ENCODE peak calls at places on chromosomes 13 and 19, in six cellular contexts. J is Karpas-422, L is PC-3, M is A549, Y is IMR-90, W is H9. T is an unnamed sample.

GRCh38 chr19:41883463-41883820 is 458 bp downstream of the ARHGEF1 start:
- DNase-seq in L (no peak), M (no peak), Y (no peak), J (no peak), W (no peak), T (peak)

GRCh38 chr19:16579381-16579780 is 7.2 kb upstream of the SLC35E1 start:
- DNase-seq in W (no peak), L (no peak), Y (no peak), M (no peak), J (no peak), T (no peak)

GRCh38 chr13:31352467-31352866 is 152.7 kb downstream of the B3GLCT start:
- DNase-seq in J (no peak), L (no peak), Y (no peak), M (no peak), W (peak), T (no peak)

GRCh38 chr19:46828484-46828883 is 22.2 kb downstream of the AP2S1 start:
- DNase-seq in W (no peak), L (peak), M (no peak), Y (peak), J (no peak), T (no peak)

GRCh38 chr13:51628059-51628852 is 44.0 kb downstream of the WDFY2 start:
- DNase-seq in L (no peak), W (no peak), M (no peak), J (no peak), Y (no peak), T (no peak)

GRCh38 chr19:10136936-10137335 is 17.2 kb upstream of the EIF3G start:
- DNase-seq in W (no peak), Y (no peak), J (no peak), M (no peak), L (no peak), T (no peak)

GRCh38 chr19:13146763-13147563 is 3.2 kb downstream of the STX10 start:
- DNase-seq in M (peak), L (no peak), Y (no peak), W (no peak), J (no peak), T (no peak)

GRCh38 chr19:50476224-50476942 is at the start of the genes EMC10 and GARIN5A:
- DNase-seq in J (peak), L (peak), Y (peak), W (peak), M (peak), T (peak)

GRCh38 chr19:57757941-57758340 is 11.3 kb downstream of the ZNF776 start:
- DNase-seq in Y (no peak), M (no peak), J (no peak), L (no peak), W (no peak), T (no peak)

GRCh38 chr19:31448221-31448657 is 99.0 kb upstream of the TSHZ3 start:
- DNase-seq in M (peak), Y (peak), J (no peak), W (no peak), L (no peak), T (no peak)

GRCh38 chr13:84972907-84973306 is 826.3 kb downstream of the SLITRK6 start:
- DNase-seq in L (no peak), W (no peak), M (no peak), J (no peak), Y (no peak), T (no peak)

GRCh38 chr13:110624766-110625756 is 9.7 kb downstream of the NAXD start:
- DNase-seq in J (no peak), Y (no peak), L (no peak), M (no peak), W (no peak), T (peak)

GRCh38 chr13:42116225-42116624 is 67.8 kb downstream of the DGKH start:
- DNase-seq in J (no peak), L (no peak), Y (no peak), M (no peak), W (no peak), T (no peak)

GRCh38 chr19:47729468-47729798 is 15.9 kb upstream of the NOP53 start:
- DNase-seq in L (peak), J (no peak), M (peak), Y (peak), W (peak), T (peak)

GRCh38 chr13:21638319-21639282 is 32.3 kb upstream of the FGF9 start:
- DNase-seq in M (peak), Y (peak), L (peak), W (no peak), J (peak), T (no peak)

GRCh38 chr13:46168341-46168740 is 13.6 kb downstream of the LCP1 start:
- DNase-seq in M (no peak), J (peak), L (no peak), W (no peak), Y (no peak), T (no peak)

GRCh38 chr19:55703790-55704215 is 28.8 kb downstream of the EPN1 start:
- DNase-seq in W (peak), M (peak), J (no peak), L (no peak), Y (no peak), T (peak)

GRCh38 chr13:38202730-38203129 is 146.9 kb upstream of the UFM1 start:
- DNase-seq in L (peak), W (no peak), Y (peak), M (no peak), J (no peak), T (no peak)

GRCh38 chr19:51022526-51022925 is 3.0 kb upstream of the KLK10 start:
- DNase-seq in W (no peak), M (no peak), Y (no peak), J (no peak), L (no peak), T (no peak)

GRCh38 chr19:19964416-19964815 is 63.7 kb downstream of the ZNF93 start:
- DNase-seq in L (no peak), W (no peak), M (no peak), Y (no peak), J (no peak), T (no peak)

GRCh38 chr19:17328517-17329060 is 6.1 kb downstream of the ANO8 start:
- DNase-seq in M (no peak), L (no peak), Y (no peak), W (no peak), J (no peak), T (peak)

GRCh38 chr13:30572859-30573275 is 44.9 kb upstream of the USPL1 start:
- DNase-seq in Y (peak), J (peak), W (no peak), M (peak), L (peak), T (no peak)

GRCh38 chr13:92573467-92574057 is 653.0 kb upstream of the GPC6 start:
- DNase-seq in L (peak), M (peak), W (peak), J (peak), Y (peak), T (peak)

GRCh38 chr13:74768521-74769090 is 634.4 kb upstream of the KLF12 start:
- DNase-seq in Y (no peak), M (no peak), J (no peak), W (no peak), L (no peak), T (no peak)

GRCh38 chr13:44045179-44045562 is 165.5 kb downstream of the LACC1 start:
- DNase-seq in W (no peak), J (no peak), M (peak), L (no peak), Y (no peak), T (peak)

GRCh38 chr19:31262673-31263308 is 86.4 kb downstream of the TSHZ3 start:
- DNase-seq in L (no peak), M (no peak), Y (peak), J (no peak), W (peak), T (no peak)

GRCh38 chr13:43195551-43195950 is 172.2 kb downstream of the DNAJC15 start:
- DNase-seq in W (no peak), J (peak), Y (no peak), L (peak), M (no peak), T (no peak)

GRCh38 chr13:50230365-50230978 is 215.2 kb downstream of the KCNRG start:
- DNase-seq in W (no peak), J (peak), L (no peak), M (no peak), Y (peak), T (no peak)

GRCh38 chr13:77891041-77891440 is 27.6 kb downstream of the EDNRB start:
- DNase-seq in J (no peak), M (no peak), W (no peak), Y (no peak), L (no peak), T (no peak)

GRCh38 chr19:29687897-29688728 is 22.9 kb downstream of the PLEKHF1 start:
- DNase-seq in Y (peak), M (peak), J (no peak), W (no peak), L (peak), T (no peak)

GRCh38 chr13:90281709-90282108 is 1065.8 kb upstream of the MIR17HG start:
- DNase-seq in Y (no peak), M (no peak), J (no peak), L (peak), W (no peak), T (no peak)

GRCh38 chr19:39433480-39434079 is 2.2 kb downstream of the RPS16 start:
- DNase-seq in L (no peak), M (peak), W (no peak), J (no peak), Y (no peak), T (no peak)

GRCh38 chr13:40635315-40635995 is 31.0 kb downstream of the FOXO1 start:
- DNase-seq in L (peak), M (no peak), W (no peak), Y (no peak), J (no peak), T (peak)

GRCh38 chr19:16026756-16027155 is 49.5 kb upstream of the TPM4 start:
- DNase-seq in L (no peak), J (no peak), M (no peak), Y (no peak), W (no peak), T (no peak)

GRCh38 chr19:20503536-20503935 is 62.0 kb downstream of the ZNF737 start:
- DNase-seq in W (no peak), Y (peak), M (no peak), L (peak), J (no peak), T (no peak)

GRCh38 chr13:25165664-25166063 is 6.4 kb downstream of the AMER2 start:
- DNase-seq in M (no peak), Y (no peak), J (no peak), L (no peak), W (no peak), T (no peak)

GRCh38 chr13:22082030-22082429 is 411.2 kb downstream of the FGF9 start:
- DNase-seq in M (no peak), W (no peak), Y (no peak), L (no peak), J (no peak), T (no peak)

GRCh38 chr13:51832471-51833152 is 12.4 kb downstream of the TMEM272 start:
- DNase-seq in J (peak), W (peak), L (peak), Y (peak), M (peak), T (peak)

DNA sequence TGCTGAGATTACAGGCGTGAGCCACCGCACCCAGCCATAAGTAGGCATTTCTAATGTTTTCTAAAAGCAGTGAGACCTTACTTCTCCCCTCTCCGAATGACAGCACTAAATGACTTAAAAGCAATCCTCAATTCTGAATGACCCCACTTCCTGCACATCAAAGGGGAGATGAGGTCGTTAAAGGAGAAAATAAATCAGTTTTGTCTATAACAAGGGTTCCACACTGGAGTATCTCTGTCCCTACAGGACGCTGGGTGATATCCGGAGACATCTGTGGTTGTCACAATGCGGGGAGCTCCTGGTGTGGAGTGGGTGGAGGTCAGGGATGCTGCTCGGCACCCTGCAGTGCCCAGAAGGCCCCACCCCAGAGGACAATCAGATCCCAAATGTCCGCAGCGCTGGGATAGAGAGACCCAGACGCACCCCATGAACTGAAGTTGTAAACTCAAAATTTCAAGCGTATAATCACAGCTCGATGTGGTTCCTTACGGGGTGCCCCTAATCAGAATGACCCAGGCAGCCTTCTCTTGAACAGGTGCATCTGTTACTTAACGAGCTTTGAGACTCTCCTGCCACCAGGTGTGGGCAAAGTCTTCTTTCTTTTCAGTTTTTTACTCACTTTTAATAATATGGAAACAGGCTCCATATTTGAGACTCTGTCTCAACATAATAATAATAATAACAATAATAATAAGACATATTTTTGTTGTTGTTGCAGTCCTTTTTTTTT is 2.9 kb downstream of the GNG7 start:
- DNase-seq in J (no peak), Y (no peak), L (no peak), M (no peak), W (no peak), T (no peak)
- H3K4me2 ChIP-seq in J (no peak), Y (no peak), L (no peak), M (no peak), W (no peak), T (no peak)

GRCh38 chr13:113742445-113743120 is 16.4 kb upstream of the TMEM255B start:
- DNase-seq in W (no peak), M (no peak), L (peak), J (no peak), Y (no peak), T (no peak)

GRCh38 chr13:113741101-113741731 is 17.8 kb upstream of the TMEM255B start:
- DNase-seq in Y (no peak), M (no peak), J (no peak), W (no peak), L (no peak), T (no peak)

GRCh38 chr13:113740661-113741060 is 18.4 kb upstream of the TMEM255B start:
- DNase-seq in L (no peak), Y (no peak), J (no peak), W (no peak), M (no peak), T (no peak)

GRCh38 chr13:113743366-113744195 is 15.4 kb upstream of the TMEM255B start:
- DNase-seq in Y (no peak), J (no peak), M (no peak), L (no peak), W (no peak), T (no peak)

DNA sequence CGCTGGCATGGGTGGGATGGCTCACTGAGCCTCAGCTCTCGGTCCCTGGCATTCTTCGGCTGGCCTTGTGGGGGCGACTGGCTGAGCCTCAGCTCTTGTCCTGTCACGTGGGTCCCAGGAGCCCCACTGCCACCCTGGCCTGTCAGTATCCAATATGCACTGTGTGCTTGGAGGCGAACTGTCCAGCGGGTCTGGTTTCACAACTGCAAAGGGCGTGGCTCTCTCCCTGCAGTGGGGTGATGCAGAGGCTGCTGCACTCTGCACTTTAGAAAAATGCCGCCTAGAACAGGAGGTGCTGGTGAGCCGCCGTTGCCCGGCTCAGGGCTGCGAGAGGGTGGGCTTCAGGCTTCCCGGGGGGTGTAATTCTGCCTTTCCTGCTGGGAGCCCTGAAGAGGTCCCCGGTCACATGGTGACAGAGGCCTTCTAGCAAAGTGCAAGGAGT is 17.0 kb upstream of the TMEM255B start:
- DNase-seq in J (peak), M (peak), L (peak), W (peak), Y (peak), T (peak)
- H3K4me2 ChIP-seq in J (peak), M (peak), L (peak), W (no peak), Y (no peak), T (no peak)

DNA sequence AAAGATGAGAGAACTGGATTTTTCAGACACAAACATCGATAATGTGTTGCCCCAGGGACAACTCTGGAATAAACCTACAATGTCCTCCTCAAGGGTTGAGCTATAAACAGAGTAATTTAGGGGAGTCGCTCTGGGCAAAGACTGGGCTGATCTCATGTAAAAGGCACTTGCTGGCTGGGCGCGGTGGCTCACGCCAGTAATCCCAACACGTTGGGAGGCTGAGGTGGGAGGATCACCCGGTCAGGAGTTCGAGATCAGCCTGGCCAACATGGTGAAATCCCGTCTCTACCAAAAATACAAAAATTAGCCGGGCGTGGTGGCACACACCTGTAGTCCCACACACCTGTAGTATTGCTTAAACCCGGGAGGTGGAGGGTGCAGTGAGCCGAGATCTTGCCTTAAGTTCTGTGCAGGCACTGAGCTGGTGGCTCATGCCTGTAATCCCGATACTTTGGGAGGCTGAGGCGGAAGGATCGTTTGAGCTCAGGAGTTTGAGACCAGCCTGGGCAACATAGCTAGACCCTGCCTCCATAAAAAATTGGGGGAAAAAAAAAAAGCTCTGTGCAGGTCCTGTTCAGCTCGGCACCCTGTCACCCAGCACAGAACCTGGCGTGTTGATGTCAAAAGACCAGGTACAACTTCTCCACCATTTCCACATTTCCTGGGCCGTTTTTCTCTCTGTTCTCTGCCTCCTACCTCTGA is 1.4 kb downstream of the TIMM44 start:
- DNase-seq in L (no peak), M (no peak), Y (no peak), J (no peak), W (no peak), T (no peak)
- H3K4me2 ChIP-seq in L (peak), M (peak), Y (peak), J (peak), W (peak), T (peak)

GRCh38 chr19:7295912-7296486 is 1.8 kb upstream of the INSR start:
- DNase-seq in W (no peak), J (no peak), L (no peak), Y (no peak), M (no peak), T (no peak)
- H3K4me2 ChIP-seq in W (no peak), J (no peak), L (no peak), Y (no peak), M (no peak), T (no peak)

GRCh38 chr13:112143753-112144615 is 77.0 kb downstream of the SOX1 start:
- DNase-seq in W (no peak), Y (no peak), J (no peak), L (peak), M (no peak), T (no peak)
- H3K4me2 ChIP-seq in W (no peak), Y (no peak), J (no peak), L (no peak), M (no peak), T (no peak)

DNA sequence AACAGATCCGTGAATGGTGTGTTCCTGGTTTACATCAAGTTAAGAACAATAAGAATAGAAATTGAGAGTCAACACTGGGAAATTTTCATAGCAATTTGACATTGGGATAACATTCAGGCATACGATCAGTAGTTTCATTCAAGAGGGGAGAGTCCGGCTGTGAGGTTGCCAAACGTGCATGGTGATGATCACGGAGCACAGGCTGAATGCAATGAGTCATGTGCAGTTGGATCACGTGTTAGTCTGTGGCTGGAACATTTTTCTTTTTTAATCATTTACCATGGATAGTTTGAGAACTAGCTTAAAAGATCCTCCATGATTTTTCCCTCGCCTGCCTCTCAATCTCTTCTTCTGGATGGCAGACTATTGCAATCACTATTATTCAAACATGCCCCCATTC is 2.5 kb upstream of the DCT start:
- DNase-seq in Y (peak), L (peak), J (no peak), W (no peak), M (peak), T (no peak)
- H3K4me2 ChIP-seq in Y (no peak), L (no peak), J (no peak), W (no peak), M (peak), T (no peak)

DNA sequence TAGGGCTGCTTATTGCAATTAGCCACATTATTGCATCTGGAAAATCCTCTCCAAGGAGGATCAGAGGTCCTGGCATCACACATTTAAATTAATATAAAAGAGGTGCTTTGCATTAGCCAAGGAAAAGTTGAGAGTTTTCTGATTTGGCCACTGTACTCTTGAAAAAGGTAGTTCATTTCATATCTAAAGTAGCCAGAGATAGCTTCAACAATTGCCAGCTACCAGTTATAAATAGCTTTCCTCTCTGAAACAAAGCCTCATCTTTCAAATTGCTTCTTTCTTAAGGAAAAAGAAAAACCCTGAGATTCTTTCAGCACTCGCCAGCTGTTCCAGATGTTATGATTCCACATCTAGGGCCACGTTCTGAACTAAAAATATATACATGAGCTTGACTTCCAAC is 69.6 kb downstream of the ERCC5 start:
- DNase-seq in L (no peak), Y (no peak), W (no peak), J (no peak), M (no peak), T (no peak)
- H3K4me2 ChIP-seq in L (no peak), Y (no peak), W (no peak), J (no peak), M (no peak), T (no peak)

T was measured in neural progenitor cell.